ENCODE peak calls at places on chromosome 20, in five cellular contexts. L is GM23248; P is transverse colon; V is CD8-positive, alpha-beta memory T cell; K is aorta. U is an unnamed sample.

GRCh38 chr20:12110711-12111110 is 193.0 kb downstream of the BTBD3 start:
- DNase-seq in V (no peak), L (no peak), K (no peak), P (no peak), U (no peak)

GRCh38 chr20:54014301-54014914 is 56.0 kb downstream of the BCAS1 start:
- DNase-seq in L (peak; percentile 14), P (no peak), V (no peak), K (no peak), U (no peak)

GRCh38 chr20:10350188-10350842 is 83.7 kb downstream of the MKKS start:
- DNase-seq in V (no peak), P (no peak), L (no peak), K (no peak), U (no peak)

GRCh38 chr20:56202493-56203077 is 45.9 kb upstream of the MC3R start:
- DNase-seq in V (no peak), L (peak; percentile 55), P (no peak), K (no peak), U (no peak)

GRCh38 chr20:24699321-24700165 is 230.1 kb downstream of the SYNDIG1 start:
- DNase-seq in L (peak; percentile 46), K (peak; percentile 41), P (no peak), V (no peak), U (no peak)

GRCh38 chr20:63702751-63703470 is 4.9 kb downstream of the ARFRP1 start:
- DNase-seq in L (no peak), V (no peak), P (no peak), K (peak; percentile 72), U (no peak)

GRCh38 chr20:4081396-4081795 is 66.0 kb upstream of the RNF24 start:
- DNase-seq in K (no peak), V (no peak), P (no peak), L (no peak), U (no peak)

GRCh38 chr20:23641936-23642751 is 4.4 kb upstream of the CST3 start:
- DNase-seq in K (no peak), L (peak; percentile 69), V (no peak), P (no peak), U (peak; percentile 52)

GRCh38 chr20:44720617-44720993 is 5.4 kb downstream of the CCN5 start:
- DNase-seq in P (no peak), L (peak; percentile 93), K (peak; percentile 74), V (no peak), U (peak; percentile 87)

GRCh38 chr20:45670139-45670538 is at the start of gene WFDC11:
- DNase-seq in K (no peak), L (no peak), P (no peak), V (no peak), U (no peak)

GRCh38 chr20:25237610-25238318 is 10.1 kb upstream of the PYGB start:
- DNase-seq in K (no peak), V (no peak), L (peak; percentile 99), P (peak; percentile 51), U (peak; percentile 90)

GRCh38 chr20:24135786-24136185 is 147.2 kb upstream of the GGTLC1 start:
- DNase-seq in L (no peak), V (no peak), K (no peak), P (no peak), U (no peak)

GRCh38 chr20:17262786-17263185 is 35.9 kb downstream of the PCSK2 start:
- DNase-seq in P (no peak), L (no peak), K (no peak), V (no peak), U (no peak)

GRCh38 chr20:36035720-36036119 is 67.3 kb downstream of the CNBD2 start:
- DNase-seq in L (peak; percentile 51), V (no peak), K (no peak), P (no peak), U (peak; percentile 63)

GRCh38 chr20:38250607-38251006 is 9.9 kb downstream of the KIAA1755 start:
- DNase-seq in V (no peak), K (no peak), P (no peak), L (no peak), U (no peak)

GRCh38 chr20:63751471-63752271 is 12.1 kb downstream of the SLC2A4RG start:
- DNase-seq in V (no peak), L (no peak), K (peak; percentile 76), P (no peak), U (no peak)

GRCh38 chr20:63284544-63284949 is 8.4 kb upstream of the COL20A1 start:
- DNase-seq in V (no peak), K (no peak), L (no peak), P (no peak), U (no peak)

GRCh38 chr20:4682682-4683081 is 39.0 kb upstream of the PRND start:
- DNase-seq in V (no peak), K (no peak), P (no peak), L (no peak), U (no peak)

GRCh38 chr20:25203891-25204320 is 8.4 kb downstream of the ENTPD6 start:
- DNase-seq in V (no peak), P (no peak), K (no peak), L (no peak), U (no peak)

GRCh38 chr20:43040427-43040826 is 149.3 kb downstream of the PTPRT start:
- DNase-seq in K (no peak), L (peak; percentile 2), P (no peak), V (no peak), U (peak; percentile 7)

GRCh38 chr20:44295995-44296394 is 15.0 kb downstream of the FITM2 start:
- DNase-seq in K (no peak), L (no peak), P (no peak), V (no peak), U (no peak)

GRCh38 chr20:53100476-53100911 is 128.3 kb downstream of the TSHZ2 start:
- DNase-seq in V (no peak), L (peak; percentile 50), P (no peak), K (no peak), U (no peak)

GRCh38 chr20:38932457-38933120 is 6.4 kb downstream of the FAM83D start:
- DNase-seq in L (peak; percentile 32), P (no peak), V (no peak), K (no peak), U (peak; percentile 95)

GRCh38 chr20:59789641-59790040 is 143.8 kb downstream of the SYCP2 start:
- DNase-seq in L (no peak), P (no peak), V (no peak), K (no peak), U (no peak)

GRCh38 chr20:59787186-59787890 is 146.1 kb downstream of the SYCP2 start:
- DNase-seq in P (no peak), V (no peak), L (no peak), K (peak; percentile 64), U (no peak)

GRCh38 chr20:59788811-59789210 is 144.6 kb downstream of the SYCP2 start:
- DNase-seq in K (peak; percentile 20), P (no peak), V (no peak), L (no peak), U (no peak)

GRCh38 chr20:59785986-59786753 is 147.3 kb downstream of the SYCP2 start:
- DNase-seq in V (no peak), P (no peak), L (no peak), K (peak; percentile 41), U (no peak)

GRCh38 chr20:59788196-59788735 is 145.2 kb downstream of the SYCP2 start:
- DNase-seq in K (peak; percentile 21), P (no peak), V (no peak), L (no peak), U (no peak)
- H3K9me3 ChIP-seq in K (peaks cover 6% of the 10 kb centered on the region), P (peaks cover 7% of the 10 kb centered on the region), V (no peaks in the 10 kb centered on the region), L (no peaks in the 10 kb centered on the region), U (peaks cover 4% of the 10 kb centered on the region)

DNA sequence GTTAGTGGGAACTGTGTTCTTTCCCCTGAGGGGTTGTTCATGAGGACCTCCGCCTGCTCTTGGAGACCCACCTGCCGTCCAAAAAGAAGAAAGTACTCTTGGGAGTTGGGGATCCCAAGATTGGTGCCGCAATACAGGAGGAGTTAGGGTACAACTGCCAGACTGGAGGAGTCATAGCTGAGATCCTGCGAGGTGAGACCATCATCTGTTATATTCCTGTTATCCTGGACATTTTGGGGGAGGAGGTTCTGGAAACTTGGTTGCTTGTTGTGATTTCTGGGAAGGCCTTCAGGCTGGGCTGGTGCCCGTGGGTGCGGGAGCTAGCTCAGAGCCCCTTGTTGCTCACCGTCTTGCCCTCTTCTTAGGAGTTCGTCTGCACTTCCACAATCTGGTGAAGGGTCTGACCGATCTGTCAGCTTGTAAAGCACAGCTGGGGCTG is 2.0 kb downstream of the NOP56 start:
- DNase-seq in K (no peak), P (no peak), V (no peak), L (no peak), U (no peak)
- H3K4me3 ChIP-seq in K (no peak overlapping the region), P (no peak overlapping the region), V (no peak overlapping the region), L (peak overlapping the region; percentile 89), U (peak overlapping the region; percentile 81)

DNA sequence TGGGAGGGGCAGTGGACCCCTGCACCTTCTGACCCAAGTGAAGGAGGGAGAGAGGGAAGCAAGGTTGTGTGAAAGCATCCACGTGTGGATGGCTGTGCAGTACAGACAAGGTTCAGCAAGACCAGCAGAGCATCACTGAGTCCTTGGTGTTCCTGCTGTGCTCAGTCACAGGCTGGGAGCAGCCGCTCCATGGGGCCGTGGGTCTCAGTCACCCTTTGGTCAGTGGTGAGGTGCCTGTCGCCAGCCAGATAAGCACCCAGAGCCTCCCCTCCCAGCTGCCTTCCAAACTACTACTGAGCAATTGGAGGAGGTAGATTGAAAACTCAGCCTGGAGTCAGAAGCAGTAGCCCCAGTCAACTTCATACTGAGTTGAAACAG is 218.9 kb downstream of the SLC24A3 start:
- DNase-seq in P (no peak), L (no peak), V (no peak), K (no peak), U (no peak)
- H3K27me3 ChIP-seq in P (no peaks in the 10 kb centered on the region), L (no peaks in the 10 kb centered on the region), V (no peaks in the 10 kb centered on the region), K (no peaks in the 10 kb centered on the region), U (no peaks in the 10 kb centered on the region)

GRCh38 chr20:15911557-15911956 is 661.7 kb downstream of the KIF16B start:
- DNase-seq in K (no peak), L (no peak), V (no peak), P (no peak), U (no peak)
- H3K9me3 ChIP-seq in K (no peaks in the 10 kb centered on the region), L (no peaks in the 10 kb centered on the region), V (no peaks in the 10 kb centered on the region), P (no peaks in the 10 kb centered on the region), U (no peaks in the 10 kb centered on the region)

DNA sequence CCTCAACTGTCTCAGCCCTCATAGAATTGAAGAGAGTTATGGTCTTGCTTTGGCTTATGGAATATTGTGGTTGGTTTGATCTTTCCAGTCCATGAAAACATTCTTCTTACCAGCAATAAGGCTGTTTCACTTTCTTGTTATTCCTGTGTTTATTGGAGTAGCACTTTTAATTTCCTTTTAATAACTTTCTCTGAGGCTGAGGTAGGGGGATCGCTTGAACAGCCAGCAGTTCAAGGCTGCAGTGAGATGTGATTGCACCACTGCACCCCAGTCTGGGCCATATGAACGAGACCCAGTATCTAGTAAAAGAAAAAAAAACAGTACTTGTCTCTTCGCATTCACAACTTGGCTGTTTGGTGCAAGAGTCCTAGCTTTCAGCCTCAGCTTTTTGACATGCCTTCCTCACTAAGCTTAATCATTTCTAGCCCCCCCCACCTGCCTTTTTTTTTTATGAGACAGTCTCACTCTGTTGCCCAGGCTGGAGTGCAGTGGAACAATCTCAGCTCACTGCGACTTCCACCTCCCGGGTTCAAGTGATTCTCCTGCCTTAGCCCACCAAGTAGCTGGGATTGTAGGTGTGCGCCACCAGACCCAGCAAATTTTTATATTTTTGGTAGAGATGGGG is 70.5 kb downstream of the NCOA3 start:
- DNase-seq in V (no peak), P (no peak), L (no peak), K (no peak), U (no peak)
- H3K4me3 ChIP-seq in V (no peak overlapping the region), P (no peak overlapping the region), L (no peak overlapping the region), K (no peak overlapping the region), U (no peak overlapping the region)

GRCh38 chr20:60990647-60991046 is 261.4 kb upstream of the CDH4 start:
- DNase-seq in P (no peak), K (no peak), V (no peak), L (no peak), U (no peak)
- H3K27me3 ChIP-seq in P (no peaks in the 10 kb centered on the region), K (no peaks in the 10 kb centered on the region), V (no peaks in the 10 kb centered on the region), L (no peaks in the 10 kb centered on the region), U (no peaks in the 10 kb centered on the region)

U was measured in MG63.